ENCODE peak calls at places on chromosomes 7 and 10, in four cellular contexts. K is NCI-H1417 treated with DMSO at 0.1 percent for 48 hours, I is pancreas, Z is Daoy. X is an unnamed sample.

GRCh38 chr10:105714728-105715127 is 1073.6 kb downstream of the SORCS3 start:
- DNase-seq in K (no peak), I (no peak), Z (no peak), X (no peak)

GRCh38 chr7:26618898-26619297 is 245.5 kb downstream of the SKAP2 start:
- DNase-seq in K (no peak), I (no peak), Z (no peak), X (no peak)

GRCh38 chr7:10128748-10129147 is 844.9 kb upstream of the PHF14 start:
- DNase-seq in K (no peak), I (no peak), Z (no peak), X (no peak)

GRCh38 chr10:59388577-59388976 is 26.2 kb upstream of the FAM13C start:
- DNase-seq in K (no peak), I (no peak), Z (no peak), X (no peak)

GRCh38 chr10:115125505-115125904 is 32.3 kb downstream of the ATRNL1 start:
- DNase-seq in K (no peak), I (no peak), Z (peak; percentile 7), X (no peak)

GRCh38 chr7:2821161-2821841 is 22.8 kb downstream of the GNA12 start:
- DNase-seq in K (peak; percentile 82), I (peak; percentile 59), Z (peak; percentile 94), X (peak; percentile 84)

GRCh38 chr10:14774797-14775196 is at the start of gene FAM107B:
- DNase-seq in K (no peak), I (no peak), Z (no peak), X (no peak)

GRCh38 chr10:119658274-119658673 is 7.1 kb downstream of the BAG3 start:
- DNase-seq in K (no peak), I (peak; percentile 78), Z (peak; percentile 94), X (peak; percentile 75)

GRCh38 chr10:126073606-126074005 is 177.2 kb downstream of the FANK1 start:
- DNase-seq in K (no peak), I (no peak), Z (no peak), X (no peak)

GRCh38 chr7:158707610-158708009 is 3.0 kb upstream of the NCAPG2 start:
- DNase-seq in K (no peak), I (no peak), Z (no peak), X (peak; percentile 22)

GRCh38 chr7:73715648-73716317 is 3.7 kb downstream of the STX1A start:
- DNase-seq in K (peak; percentile 59), I (no peak), Z (peak; percentile 100), X (peak; percentile 98)

X was measured in Caki2.